ENCODE peak calls at places on chromosomes 4 and X, in eight cellular contexts. A is astrocyte of the spinal cord, U is HFF-Myc, K is upper lobe of right lung, V is right lobe of liver, Y is dorsolateral prefrontal cortex, Q is fibroblast of lung, E is cardiac fibroblast. C is an unnamed sample.

GRCh38 chr4:92236907-92237306 is 66.9 kb upstream of the GRID2 start:
- DNase-seq in E (peak; percentile 54), Q (peak; percentile 71), Y (no peak), A (peak; percentile 79), K (no peak), U (no peak), V (no peak), C (peak; percentile 65)

GRCh38 chr4:36651253-36651652 is 369.8 kb downstream of the DTHD1 start:
- DNase-seq in E (no peak), V (no peak), U (no peak), Y (no peak), Q (no peak), K (no peak), A (no peak), C (no peak)

GRCh38 chrX:118976599-118977340 is 2.4 kb downstream of the LONRF3 start:
- DNase-seq in U (no peak), K (peak; percentile 85), Q (no peak), Y (no peak), V (peak; percentile 68), A (no peak), E (peak; percentile 2), C (no peak)

GRCh38 chr4:124189545-124189944 is 523.0 kb downstream of the ANKRD50 start:
- DNase-seq in K (no peak), E (peak; percentile 2), Q (no peak), A (no peak), Y (no peak), V (no peak), U (no peak), C (no peak)

GRCh38 chr4:96986800-96987199 is 1146.9 kb downstream of the PDHA2 start:
- DNase-seq in U (no peak), Y (no peak), K (no peak), A (no peak), E (no peak), Q (no peak), V (no peak), C (no peak)

GRCh38 chr4:41814565-41814964 is 66.0 kb upstream of the PHOX2B start:
- DNase-seq in E (peak; percentile 17), A (peak; percentile 1), Q (peak; percentile 27), K (no peak), V (peak; percentile 27), U (no peak), Y (no peak), C (peak; percentile 6)

GRCh38 chr4:141416219-141416618 is 195.5 kb downstream of the ZNF330 start:
- DNase-seq in U (no peak), Y (no peak), K (no peak), V (no peak), Q (peak; percentile 55), E (no peak), A (peak; percentile 53), C (no peak)

GRCh38 chrX:143635915-143636314 is at the start of gene SLITRK4:
- DNase-seq in Q (peak; percentile 17), E (peak; percentile 76), Y (peak; percentile 26), U (no peak), K (no peak), V (no peak), A (no peak), C (peak; percentile 63)

GRCh38 chr4:89254847-89255246 is 52.8 kb downstream of the GPRIN3 start:
- DNase-seq in V (no peak), Y (no peak), E (peak; percentile 37), Q (peak; percentile 23), A (no peak), U (peak; percentile 1), K (no peak), C (peak; percentile 46)

GRCh38 chr4:106707776-106708603 is 328.1 kb downstream of the DKK2 start:
- DNase-seq in U (no peak), A (peak; percentile 73), Y (no peak), K (no peak), Q (no peak), E (no peak), V (no peak), C (peak; percentile 22)

GRCh38 chr4:153564630-153565525 is 98.7 kb downstream of the TMEM131L start:
- DNase-seq in U (no peak), K (no peak), V (peak; percentile 27), Q (peak; percentile 40), A (no peak), Y (peak; percentile 30), E (peak; percentile 40), C (peak; percentile 49)

GRCh38 chr4:139905489-139905888 is 239.9 kb downstream of the MGST2 start:
- DNase-seq in V (no peak), Q (no peak), A (no peak), U (no peak), Y (no peak), K (no peak), E (no peak), C (no peak)

GRCh38 chr4:163611784-163612445 is 117.4 kb downstream of the TMA16 start:
- DNase-seq in Y (no peak), K (no peak), U (no peak), A (no peak), Q (no peak), E (no peak), V (no peak), C (no peak)

GRCh38 chrX:150158554-150159332 is 204.4 kb upstream of the MAMLD1 start:
- DNase-seq in E (no peak), K (no peak), Y (no peak), Q (no peak), U (no peak), V (no peak), A (no peak), C (no peak)

GRCh38 chrX:16839852-16840460 is 30.2 kb downstream of the RBBP7 start:
- DNase-seq in V (no peak), U (no peak), E (peak; percentile 79), A (peak; percentile 70), K (no peak), Q (peak; percentile 84), Y (peak; percentile 44), C (peak; percentile 81)

GRCh38 chr4:19728773-19729172 is 522.9 kb upstream of the SLIT2 start:
- DNase-seq in K (no peak), V (no peak), Y (no peak), Q (no peak), A (no peak), E (no peak), U (no peak), C (no peak)

DNA sequence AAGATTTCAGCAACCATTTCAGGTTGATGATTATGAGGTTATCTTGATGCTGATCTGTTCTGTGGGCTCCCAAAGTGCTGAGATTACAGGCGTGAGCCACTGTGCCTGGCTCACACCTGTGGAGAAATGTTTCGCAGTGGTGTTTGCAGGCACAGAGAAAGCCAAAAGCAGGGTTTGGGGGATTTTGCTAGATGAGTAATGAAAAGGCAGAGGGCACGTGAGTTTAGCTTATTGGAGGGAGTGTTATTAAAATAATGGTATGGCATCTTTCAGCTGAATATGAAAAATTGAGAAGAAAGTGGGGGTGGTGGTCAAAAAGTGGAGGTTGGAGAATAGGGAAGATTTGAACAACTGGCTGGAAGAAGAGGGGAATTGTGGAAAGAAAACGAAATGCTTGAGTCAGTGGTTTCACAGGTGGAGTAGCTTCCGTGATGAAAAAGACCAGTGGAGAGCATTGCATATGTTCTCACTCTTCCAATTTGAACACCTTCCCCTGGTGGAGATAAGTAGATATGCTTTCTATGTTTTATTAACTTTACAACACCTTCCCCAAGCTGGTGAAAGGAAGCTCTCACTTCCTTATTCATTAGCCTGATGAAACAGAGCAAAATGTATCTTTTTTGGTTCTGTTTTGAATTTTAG is 1.1 kb upstream of the CHST7 start:
- DNase-seq in E (no peak), Q (no peak), Y (no peak), A (no peak), V (no peak), K (no peak), U (no peak), C (no peak)
- H3K4me3 ChIP-seq in E (no peak overlapping the region), Q (no peak overlapping the region), Y (no peak overlapping the region), A (no peak overlapping the region), V (no peak overlapping the region), K (no peak overlapping the region), U (no peak overlapping the region), C (no peak overlapping the region)

DNA sequence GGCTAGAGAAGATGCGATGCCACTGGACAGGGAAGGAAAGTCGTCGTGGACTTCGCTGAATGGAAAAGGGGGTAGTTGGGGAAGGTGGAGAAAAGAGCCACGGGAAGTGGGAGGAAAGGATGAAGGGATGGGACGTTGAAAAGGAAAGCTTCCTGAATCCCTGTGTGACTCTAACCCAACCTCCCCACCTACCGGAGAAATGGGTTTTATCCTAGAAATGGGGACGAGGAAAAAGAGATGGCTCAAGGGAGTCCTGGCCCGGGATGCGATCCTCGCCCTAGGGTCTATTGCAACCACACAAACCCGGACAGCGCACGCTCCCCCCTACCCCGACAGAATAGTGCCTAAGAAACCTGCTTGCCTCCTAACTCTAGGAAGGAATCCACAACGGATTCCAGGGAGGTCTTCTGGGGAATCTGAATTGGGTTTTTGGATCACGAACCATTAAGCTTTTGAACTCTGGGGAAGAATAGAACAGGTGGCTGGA is 738 bp upstream of the TSPAN5 start:
- DNase-seq in V (no peak), Q (peak; percentile 59), K (no peak), E (peak; percentile 51), Y (no peak), U (no peak), A (peak; percentile 58), C (peak; percentile 54)
- TF ChIP-seq CTCF in V (no peak), Q (peak; percentile 1), K (no peak), E (peak; percentile 13), Y (no peak), U (peak; percentile 18), A (peak; percentile 30), C (peak; percentile 15)

DNA sequence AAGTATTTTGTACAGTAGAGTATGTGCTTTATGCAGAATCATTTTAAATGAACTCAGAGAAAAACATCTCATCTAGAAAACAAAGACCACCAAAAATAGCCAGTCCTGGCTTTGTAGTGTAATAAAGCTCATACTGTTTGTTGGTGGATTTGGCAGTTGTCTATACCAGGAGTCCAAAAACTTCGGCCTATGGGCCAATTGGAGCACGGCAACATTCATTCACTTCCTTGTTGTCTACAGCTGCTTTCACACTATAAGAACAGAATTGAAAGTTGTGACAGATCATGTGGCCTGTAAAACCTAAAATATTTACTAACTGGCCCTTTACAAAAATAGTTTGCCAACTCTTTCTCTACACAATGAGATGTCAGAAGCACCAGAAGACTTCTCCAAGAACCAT is 5.3 kb downstream of the FBXW7 start:
- DNase-seq in K (no peak), Y (no peak), Q (no peak), V (no peak), U (no peak), E (no peak), A (no peak), C (no peak)
- H3K4me3 ChIP-seq in K (no peak overlapping the region), Y (no peak overlapping the region), Q (no peak overlapping the region), V (no peak overlapping the region), U (no peak overlapping the region), E (no peak overlapping the region), A (no peak overlapping the region), C (no peak overlapping the region)

DNA sequence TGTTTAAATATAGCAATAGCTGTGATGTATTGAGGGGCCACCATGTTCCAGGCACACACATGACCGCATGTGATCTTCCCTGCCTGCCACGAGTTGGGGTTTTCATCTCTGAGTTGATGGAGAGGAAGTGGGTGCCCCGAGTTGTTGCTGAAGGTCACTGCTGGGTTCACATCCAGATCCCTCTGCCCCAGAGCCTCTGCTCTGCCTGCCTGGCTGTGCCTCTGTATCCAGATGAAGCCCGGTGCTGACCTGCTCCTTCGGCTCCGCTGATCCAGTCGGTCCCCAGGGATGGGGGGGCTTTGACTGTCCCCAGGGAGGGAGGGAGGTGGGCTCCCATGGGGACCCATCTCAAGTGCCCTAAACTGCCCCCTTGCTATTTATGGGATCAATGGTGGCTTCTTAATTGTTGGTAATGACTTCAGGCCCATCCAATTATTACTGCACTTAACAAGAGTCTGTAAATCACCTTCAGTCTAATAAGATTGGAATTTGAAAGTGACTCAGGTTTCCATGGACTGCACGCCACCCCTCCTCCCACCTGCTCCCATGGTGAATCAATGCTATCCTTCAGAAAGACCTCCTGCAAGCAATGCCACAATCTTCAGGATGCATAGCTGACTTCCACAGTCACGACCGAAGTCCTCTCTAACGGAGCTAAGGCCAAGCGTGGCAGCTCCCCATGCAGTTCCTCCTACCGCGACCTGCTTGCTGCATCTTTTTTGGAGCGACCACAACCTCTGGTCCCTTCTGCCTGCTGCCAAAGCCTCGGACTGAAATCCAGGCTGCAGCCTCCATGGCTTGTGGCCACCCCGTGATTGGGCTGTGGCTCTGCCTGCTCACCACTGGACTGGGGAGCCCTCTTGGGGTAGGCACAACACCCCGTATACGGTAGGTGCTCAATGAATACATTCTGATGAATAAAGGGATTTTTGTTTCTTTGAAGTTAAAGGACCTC is 73.1 kb downstream of the CPZ start:
- DNase-seq in E (no peak), K (peak; percentile 41), A (no peak), Y (no peak), Q (no peak), V (no peak), U (no peak), C (no peak)
- TF ChIP-seq CTCF in E (no peak), K (no peak), A (no peak), Y (no peak), Q (no peak), V (no peak), U (no peak), C (no peak)